ENCODE peak calls at places on chromosomes 2 and 18, in four cellular contexts. S, Q, E and M are unnamed samples.

GRCh38 chr2:62631160-62632085 is 74.1 kb upstream of the EHBP1 start:
- DNase-seq in S (no peak), E (no peak), Q (no peak), M (no peak)

GRCh38 chr18:21740724-21741510 is at the start of gene MIB1:
- DNase-seq in S (peak; percentile 63), Q (peak; percentile 55), E (peak; percentile 64), M (peak; percentile 71)

GRCh38 chr2:47178359-47178758 is 23.3 kb upstream of the STPG4 start:
- DNase-seq in E (no peak), S (no peak), Q (no peak), M (no peak)

GRCh38 chr2:181352158-181352557 is 105.0 kb upstream of the ITGA4 start:
- DNase-seq in Q (no peak), E (no peak), S (no peak), M (no peak)

GRCh38 chr2:37284386-37284785 is 40.2 kb downstream of the PRKD3 start:
- DNase-seq in Q (no peak), S (no peak), E (no peak), M (no peak)

GRCh38 chr2:39728941-39729351 is 50.1 kb downstream of the THUMPD2 start:
- DNase-seq in S (peak; percentile 46), E (peak; percentile 23), Q (no peak), M (peak; percentile 34)

GRCh38 chr2:173232956-173233744 is 121.5 kb upstream of the CDCA7 start:
- DNase-seq in E (no peak), Q (no peak), S (no peak), M (no peak)

GRCh38 chr2:125615438-125615837 is 1040.5 kb upstream of the GYPC start:
- DNase-seq in Q (no peak), E (no peak), S (no peak), M (no peak)

GRCh38 chr2:231260442-231260841 is 62.0 kb downstream of the ARMC9 start:
- DNase-seq in E (no peak), S (peak; percentile 44), Q (no peak), M (no peak)

GRCh38 chr2:106158871-106159270 is 35.2 kb downstream of the UXS1 start:
- DNase-seq in E (no peak), S (no peak), Q (no peak), M (no peak)

GRCh38 chr2:83517727-83518368 is 941.2 kb downstream of the SUCLG1 start:
- DNase-seq in E (no peak), S (peak; percentile 4), Q (no peak), M (no peak)

GRCh38 chr2:83516503-83516902 is 942.6 kb downstream of the SUCLG1 start:
- DNase-seq in S (peak; percentile 3), E (no peak), Q (no peak), M (no peak)
- TF ChIP-seq CTCF in S (no peak), E (no peak), Q (no peak), M (no peak)

DNA sequence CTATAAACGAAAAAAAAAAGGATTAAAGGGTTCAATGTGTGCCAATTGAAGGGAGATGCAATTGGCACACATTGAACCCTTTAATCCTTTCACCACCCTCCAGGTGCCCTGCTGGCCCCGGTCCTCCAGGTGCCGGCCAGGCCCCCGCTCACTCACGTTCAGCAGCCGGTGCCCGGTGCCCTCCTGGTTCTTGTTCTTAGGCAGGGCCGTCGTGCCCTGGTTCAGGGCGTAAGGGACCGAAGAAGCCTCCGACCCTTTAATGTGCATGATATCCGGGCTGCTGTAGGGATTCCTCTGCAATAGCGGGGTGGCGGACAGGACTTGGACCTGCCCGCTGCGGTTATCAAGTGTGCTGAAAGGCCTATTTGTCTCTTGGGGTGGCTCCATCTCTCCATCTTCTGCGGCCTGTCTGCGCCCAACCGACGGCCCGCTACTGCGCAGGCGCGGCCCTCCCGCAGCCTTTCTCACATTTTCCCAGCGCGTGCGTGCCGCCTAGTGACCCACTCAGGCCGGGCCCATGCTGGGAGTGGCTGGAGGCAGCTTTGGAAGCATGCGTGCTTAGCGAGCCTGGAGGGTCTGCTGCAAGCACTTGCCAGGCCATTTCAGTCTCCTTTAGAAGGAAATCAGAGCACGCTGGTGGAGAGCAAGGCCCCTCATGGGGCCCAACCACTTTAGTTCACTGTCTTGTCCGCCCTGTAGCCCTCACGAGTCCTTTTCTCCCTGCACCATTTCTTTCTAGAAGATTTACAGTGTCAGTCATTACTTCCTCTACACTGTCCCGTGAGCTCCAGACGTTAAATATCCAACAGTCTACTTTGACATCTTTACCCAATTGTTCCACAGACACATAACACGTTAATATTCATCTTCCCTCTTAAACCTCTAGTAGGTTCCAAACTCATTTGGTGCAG is 24.3 kb downstream of the TMEM237 start:
- DNase-seq in E (peak; percentile 67), Q (no peak), S (peak; percentile 57), M (peak; percentile 27)
- TF ChIP-seq CTCF in E (peak; percentile 47), Q (no peak), S (peak; percentile 22), M (peak; percentile 8)

DNA sequence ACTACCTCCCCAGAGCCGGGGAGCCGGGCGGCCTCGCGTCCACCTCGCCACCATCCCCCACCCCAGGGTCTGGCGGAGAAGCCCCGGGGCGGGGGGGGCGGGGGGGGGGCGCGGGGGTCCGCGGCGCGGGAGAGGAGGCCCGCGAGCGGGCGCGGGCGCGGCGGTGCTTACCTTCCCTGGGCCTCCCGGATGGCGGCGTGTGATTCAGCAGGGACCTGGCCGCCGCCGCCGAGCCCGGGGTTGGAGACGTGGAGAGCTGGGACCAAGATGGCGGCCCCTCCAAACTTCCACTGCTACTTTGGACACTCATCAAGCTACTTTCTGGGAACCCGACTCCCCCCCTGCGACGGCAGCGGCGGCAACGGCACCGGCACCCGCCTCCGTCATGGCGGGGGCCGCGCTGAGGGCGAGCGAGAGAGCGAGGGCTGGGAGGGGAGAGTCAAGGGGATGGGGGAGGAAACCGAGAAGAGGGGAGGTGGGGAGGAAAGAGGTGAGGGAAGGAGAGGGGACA is 519 bp downstream of the TLK1 start:
- DNase-seq in S (peak; percentile 64), E (peak; percentile 68), Q (no peak), M (peak; percentile 50)
- TF ChIP-seq CTCF in S (no peak), E (no peak), Q (no peak), M (no peak)

DNA sequence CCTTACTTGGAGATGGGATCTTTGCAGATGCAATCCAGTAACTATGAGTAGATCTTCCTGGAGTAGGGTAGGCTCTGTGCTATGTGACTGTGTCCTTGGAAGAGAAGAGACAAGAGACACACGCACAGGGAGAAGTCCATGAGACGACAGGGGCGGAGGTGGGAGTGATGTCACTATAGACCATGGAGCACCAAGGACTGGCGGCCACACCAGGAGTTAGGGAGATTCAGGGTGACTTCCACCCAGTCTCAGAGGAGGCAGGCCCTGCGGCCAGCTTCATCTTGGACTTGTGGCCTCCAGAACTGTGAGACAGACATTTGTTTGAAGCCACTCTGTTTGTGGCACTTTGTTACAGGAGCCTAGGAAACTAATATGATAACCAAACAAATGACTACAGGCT is 177.8 kb downstream of the INHBB start:
- DNase-seq in Q (no peak), S (no peak), E (no peak), M (no peak)
- TF ChIP-seq CTCF in Q (no peak), S (no peak), E (no peak), M (no peak)

DNA sequence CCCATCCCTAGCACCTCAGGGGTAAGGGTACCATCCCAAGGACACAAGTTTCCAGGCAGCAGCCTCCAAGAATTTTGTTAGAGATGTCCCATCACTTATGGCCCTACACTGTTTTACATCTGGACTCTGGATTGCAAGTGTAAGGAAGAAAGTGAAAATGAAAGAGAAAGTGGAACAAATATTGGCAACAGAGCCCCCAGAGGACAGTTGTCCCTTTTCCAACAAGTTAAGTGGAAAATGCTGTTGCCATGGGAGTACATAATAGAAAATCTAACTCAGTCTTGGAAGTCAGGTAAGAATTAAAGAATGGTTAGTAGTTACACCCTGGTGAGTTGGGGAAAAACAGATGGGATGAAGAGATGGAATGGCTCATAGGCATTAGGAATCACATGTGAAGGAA is 50.6 kb downstream of the TTC21B start:
- DNase-seq in E (no peak), S (no peak), Q (no peak), M (no peak)
- TF ChIP-seq CTCF in E (peak; percentile 24), S (no peak), Q (no peak), M (peak; percentile 23)

GRCh38 chr2:42974303-42974696 is 181.9 kb upstream of the HAAO start:
- DNase-seq in Q (no peak), E (no peak), S (no peak), M (no peak)

GRCh38 chr2:42974697-42975357 is 182.4 kb upstream of the HAAO start:
- DNase-seq in Q (no peak), E (peak; percentile 79), S (peak; percentile 66), M (peak; percentile 63)

GRCh38 chr2:42976400-42976799 is 184.0 kb upstream of the HAAO start:
- DNase-seq in Q (no peak), S (no peak), E (no peak), M (no peak)

GRCh38 chr2:42973771-42974170 is 181.4 kb upstream of the HAAO start:
- DNase-seq in E (no peak), Q (no peak), S (no peak), M (no peak)

GRCh38 chr2:42975358-42975717 is 183.0 kb upstream of the HAAO start:
- DNase-seq in S (no peak), E (no peak), Q (no peak), M (no peak)
- TF ChIP-seq CTCF in S (no peak), E (no peak), Q (no peak), M (no peak)